ENCODE peak calls at places on chromosomes 5 and 9, in five cellular contexts. L is GM06990; Z is SW480; Q is choroid plexus epithelial cell; I is effector memory CD4-positive, alpha-beta T cell. A is an unnamed sample.

GRCh38 chr5:134445841-134446818 is 34.4 kb upstream of the CDKN2AIPNL start:
- DNase-seq in L (no peak), Z (no peak), Q (no peak), I (no peak), A (no peak)

GRCh38 chr5:120576588-120576987 is 112.5 kb downstream of the PRR16 start:
- DNase-seq in L (no peak), Z (no peak), Q (no peak), I (no peak), A (no peak)

GRCh38 chr5:98365126-98365525 is 408.3 kb upstream of the RGMB start:
- DNase-seq in L (no peak), Z (peak), Q (no peak), I (no peak), A (no peak)

GRCh38 chr5:14202462-14202861 is 59.3 kb downstream of the TRIO start:
- DNase-seq in L (no peak), Z (no peak), Q (peak), I (no peak), A (no peak)

GRCh38 chr9:87950765-87951488 is 23.4 kb downstream of the CDK20 start:
- DNase-seq in L (no peak), Z (peak), Q (peak), I (no peak), A (peak)

GRCh38 chr5:133977858-133978257 is 9.4 kb upstream of the C5orf15 start:
- DNase-seq in L (no peak), Z (peak), Q (peak), I (no peak), A (peak)

GRCh38 chr5:172405708-172406107 is 48.6 kb downstream of the SH3PXD2B start:
- DNase-seq in L (no peak), Z (no peak), Q (no peak), I (no peak), A (no peak)

GRCh38 chr5:151156732-151157402 is 712 bp downstream of the ANXA6 start:
- DNase-seq in L (peak), Z (no peak), Q (peak), I (no peak), A (no peak)

GRCh38 chr9:78278177-78278777 is 18.6 kb upstream of the PSAT1 start:
- DNase-seq in L (no peak), Z (no peak), Q (peak), I (no peak), A (peak)

GRCh38 chr9:130188860-130189481 is 16.8 kb downstream of the NCS1 start:
- DNase-seq in L (no peak), Z (no peak), Q (no peak), I (no peak), A (no peak)

GRCh38 chr5:37685211-37685610 is 154.6 kb downstream of the GDNF start:
- DNase-seq in L (no peak), Z (no peak), Q (no peak), I (no peak), A (no peak)

GRCh38 chr9:32351845-32352244 is 32.6 kb upstream of the ACO1 start:
- DNase-seq in L (no peak), Z (no peak), Q (peak), I (no peak), A (no peak)

GRCh38 chr9:78562021-78562420 is 265.1 kb downstream of the PSAT1 start:
- DNase-seq in L (no peak), Z (no peak), Q (peak), I (no peak), A (no peak)

GRCh38 chr9:89853931-89854330 is 249.1 kb downstream of the GADD45G start:
- DNase-seq in L (no peak), Z (no peak), Q (no peak), I (no peak), A (no peak)

GRCh38 chr9:115884846-115885245 is 268.7 kb upstream of the PAPPA start:
- DNase-seq in L (no peak), Z (no peak), Q (no peak), I (no peak), A (no peak)

GRCh38 chr5:158590936-158591863 is 508.5 kb downstream of the EBF1 start:
- DNase-seq in L (no peak), Z (peak), Q (peak), I (no peak), A (peak)

GRCh38 chr9:20320921-20321320 is 301.4 kb downstream of the MLLT3 start:
- DNase-seq in L (no peak), Z (no peak), Q (no peak), I (no peak), A (no peak)

GRCh38 chr5:59724482-59725392 is 168.8 kb downstream of the PDE4D start:
- DNase-seq in L (no peak), Z (peak), Q (peak), I (no peak), A (peak)

GRCh38 chr5:157718529-157718928 is 12.7 kb upstream of the THG1L start:
- DNase-seq in L (no peak), Z (peak), Q (peak), I (no peak), A (peak)

GRCh38 chr5:139228201-139228796 is 30.1 kb upstream of the SIL1 start:
- DNase-seq in L (no peak), Z (no peak), Q (no peak), I (no peak), A (no peak)

GRCh38 chr9:104808030-104808614 is 44.2 kb downstream of the NIPSNAP3B start:
- DNase-seq in L (no peak), Z (no peak), Q (peak), I (no peak), A (no peak)

GRCh38 chr5:147348046-147348445 is 113.2 kb downstream of the STK32A start:
- DNase-seq in L (no peak), Z (no peak), Q (peak), I (no peak), A (peak)

GRCh38 chr5:176409765-176410164 is 6.6 kb downstream of the CLTB start:
- DNase-seq in L (no peak), Z (no peak), Q (no peak), I (no peak), A (no peak)

GRCh38 chr9:89787595-89787994 is 182.8 kb downstream of the GADD45G start:
- DNase-seq in L (no peak), Z (no peak), Q (no peak), I (no peak), A (no peak)

GRCh38 chr9:84512493-84512892 is 157.0 kb upstream of the NTRK2 start:
- DNase-seq in L (no peak), Z (no peak), Q (no peak), I (no peak), A (no peak)

GRCh38 chr5:102922839-102923477 is 167.9 kb downstream of the PAM start:
- DNase-seq in L (no peak), Z (no peak), Q (no peak), I (no peak), A (no peak)

GRCh38 chr5:66864240-66864884 is 268.2 kb downstream of the MAST4 start:
- DNase-seq in L (no peak), Z (peak), Q (peak), I (no peak), A (no peak)

GRCh38 chr5:38330207-38330606 is 71.8 kb downstream of the EGFLAM start:
- DNase-seq in L (no peak), Z (no peak), Q (peak), I (no peak), A (no peak)

GRCh38 chr9:133057006-133057405 is 4.8 kb upstream of the CEL start:
- DNase-seq in L (no peak), Z (no peak), Q (no peak), I (no peak), A (no peak)

GRCh38 chr9:70220216-70220615 is 38.6 kb upstream of the SMC5 start:
- DNase-seq in L (no peak), Z (no peak), Q (no peak), I (no peak), A (no peak)

A was measured in fibroblast of villous mesenchyme.